ENCODE peak calls at places on chromosomes 7 and 10, in six cellular contexts. F is AG04450; U is GM10248; N is GM20000; L is fibroblast of lung; Q is CD4-positive, alpha-beta T cell. C is an unnamed sample.

GRCh38 chr10:113026679-113027078 is 76.6 kb downstream of the TCF7L2 start:
- DNase-seq in F (peak), U (no peak), N (no peak), L (peak), Q (no peak), C (peak)

GRCh38 chr7:78296036-78296435 is 497.5 kb downstream of the PHTF2 start:
- DNase-seq in F (no peak), U (no peak), N (no peak), L (peak), Q (no peak), C (no peak)

GRCh38 chr10:28332699-28333098 is 29.8 kb upstream of the MPP7 start:
- DNase-seq in F (no peak), U (no peak), N (no peak), L (no peak), Q (peak), C (no peak)

GRCh38 chr10:123257904-123258303 is 103.7 kb downstream of the BUB3 start:
- DNase-seq in F (no peak), U (no peak), N (no peak), L (no peak), Q (no peak), C (no peak)

GRCh38 chr10:124450010-124450782 is at the start of gene NKX1-2:
- DNase-seq in F (no peak), U (no peak), N (no peak), L (no peak), Q (no peak), C (no peak)

GRCh38 chr10:77513783-77514331 is 123.8 kb downstream of the KCNMA1 start:
- DNase-seq in F (peak), U (no peak), N (no peak), L (peak), Q (no peak), C (peak)

GRCh38 chr10:14397069-14397468 is 66.3 kb upstream of the FRMD4A start:
- DNase-seq in F (peak), U (no peak), N (no peak), L (peak), Q (no peak), C (peak)

GRCh38 chr7:78636727-78637126 is 816.7 kb downstream of the MAGI2 start:
- DNase-seq in F (no peak), U (no peak), N (no peak), L (peak), Q (no peak), C (no peak)

GRCh38 chr10:78991187-78991586 is 77.6 kb upstream of the ZMIZ1 start:
- DNase-seq in F (no peak), U (no peak), N (no peak), L (peak), Q (no peak), C (no peak)

GRCh38 chr10:6164271-6165095 is 38.2 kb upstream of the PFKFB3 start:
- DNase-seq in F (no peak), U (no peak), N (no peak), L (no peak), Q (no peak), C (no peak)

GRCh38 chr7:30308392-30308791 is 24.0 kb downstream of the ZNRF2 start:
- DNase-seq in F (no peak), U (no peak), N (no peak), L (no peak), Q (no peak), C (no peak)

GRCh38 chr10:121835376-121835775 is 92.5 kb downstream of the ATE1 start:
- DNase-seq in F (no peak), U (no peak), N (no peak), L (no peak), Q (no peak), C (no peak)

GRCh38 chr7:140625908-140626868 is 14.4 kb downstream of the DENND2A start:
- DNase-seq in F (peak), U (no peak), N (no peak), L (peak), Q (no peak), C (peak)

GRCh38 chr10:86480571-86480970 is 41.0 kb downstream of the WAPL start:
- DNase-seq in F (no peak), U (no peak), N (no peak), L (no peak), Q (no peak), C (no peak)

GRCh38 chr10:13219685-13220670 is 14.2 kb downstream of the UCMA start:
- DNase-seq in F (no peak), U (peak), N (peak), L (peak), Q (no peak), C (no peak)

GRCh38 chr10:86665218-86665607 is 3.1 kb upstream of the LDB3 start:
- DNase-seq in F (no peak), U (no peak), N (no peak), L (no peak), Q (no peak), C (no peak)

GRCh38 chr10:7153750-7154149 is 257.1 kb downstream of the SFMBT2 start:
- DNase-seq in F (no peak), U (no peak), N (no peak), L (peak), Q (no peak), C (no peak)

GRCh38 chr7:104767826-104768536 is 246.0 kb upstream of the KMT2E start:
- DNase-seq in F (no peak), U (no peak), N (no peak), L (no peak), Q (no peak), C (no peak)

GRCh38 chr10:78757542-78757941 is 311.2 kb upstream of the ZMIZ1 start:
- DNase-seq in F (peak), U (no peak), N (no peak), L (peak), Q (no peak), C (no peak)

GRCh38 chr7:77475181-77475580 is 59.0 kb upstream of the GSAP start:
- DNase-seq in F (no peak), U (no peak), N (no peak), L (no peak), Q (no peak), C (no peak)

GRCh38 chr7:66276363-66276762 is 71.2 kb downstream of the TPST1 start:
- DNase-seq in F (no peak), U (no peak), N (no peak), L (no peak), Q (no peak), C (no peak)

GRCh38 chr10:122850705-122851640 is 5.3 kb upstream of the CUZD1 start:
- DNase-seq in F (no peak), U (no peak), N (no peak), L (peak), Q (no peak), C (peak)

GRCh38 chr7:107687656-107688055 is 27.0 kb downstream of the SLC26A4 start:
- DNase-seq in F (no peak), U (no peak), N (no peak), L (peak), Q (no peak), C (no peak)

GRCh38 chr7:107680478-107680877 is 19.9 kb downstream of the SLC26A4 start:
- DNase-seq in F (no peak), U (no peak), N (no peak), L (no peak), Q (no peak), C (no peak)

GRCh38 chr7:107684287-107684686 is 23.7 kb downstream of the SLC26A4 start:
- DNase-seq in F (no peak), U (no peak), N (no peak), L (no peak), Q (no peak), C (no peak)

GRCh38 chr7:107686816-107687387 is 26.3 kb downstream of the SLC26A4 start:
- DNase-seq in F (no peak), U (no peak), N (no peak), L (no peak), Q (no peak), C (no peak)

DNA sequence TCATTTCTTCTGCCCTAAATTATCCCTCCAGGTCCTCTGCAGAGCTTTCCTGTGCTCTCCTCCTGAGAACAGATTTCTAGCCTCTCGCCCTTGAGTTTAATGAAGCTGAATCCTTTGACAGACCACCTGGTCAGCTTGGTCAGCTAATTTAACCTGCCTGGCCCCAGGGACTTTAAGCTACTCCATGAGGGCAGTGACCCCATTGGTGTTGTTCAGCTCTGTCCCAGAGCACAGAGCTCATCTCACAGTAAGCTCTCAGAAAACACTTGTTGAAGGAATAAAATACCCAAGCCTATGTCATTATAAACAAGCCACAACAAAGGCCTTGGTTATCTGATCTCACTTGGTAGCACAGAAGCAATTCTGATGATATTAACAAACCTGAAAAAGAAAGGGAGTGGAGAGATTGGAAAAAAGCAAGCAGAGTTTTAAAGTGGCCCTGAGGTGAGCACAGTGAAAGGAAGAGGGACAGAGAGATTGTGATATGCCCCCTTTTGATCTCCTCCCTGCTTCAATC is 24.4 kb downstream of the SLC26A4 start:
- DNase-seq in F (no peak), U (no peak), N (no peak), L (no peak), Q (no peak), C (no peak)
- TF ChIP-seq CTCF in F (no peak), U (no peak), N (no peak), L (no peak), Q (no peak), C (no peak)

GRCh38 chr10:83050815-83051214 is 1088.5 kb upstream of the GHITM start:
- DNase-seq in F (no peak), U (no peak), N (no peak), L (no peak), Q (no peak), C (no peak)
- TF ChIP-seq CTCF in F (no peak), U (no peak), N (no peak), L (no peak), Q (no peak), C (no peak)

DNA sequence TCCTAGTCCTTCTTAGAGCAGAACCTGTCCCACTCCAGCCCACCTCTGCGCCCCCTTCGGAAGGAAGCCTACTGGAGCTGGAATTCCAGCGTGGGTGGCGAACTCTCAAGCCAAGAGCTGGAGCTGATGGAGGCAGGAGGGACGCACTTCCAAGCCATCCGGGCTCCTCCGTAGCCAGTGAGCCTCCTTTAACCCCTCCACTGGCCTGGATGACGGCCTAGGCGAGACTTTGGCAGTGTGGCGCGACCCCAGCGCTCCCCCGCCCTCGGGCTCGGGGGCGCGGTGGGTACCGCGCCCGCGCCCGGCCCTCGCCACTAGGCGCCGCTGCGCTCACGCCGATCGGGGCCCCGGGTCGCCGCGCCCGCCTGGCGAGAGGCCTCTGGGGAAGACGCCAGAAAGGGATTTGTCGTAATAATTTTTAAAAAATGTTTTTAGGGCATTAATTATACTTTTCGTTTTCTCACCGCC is 5.1 kb upstream of the EMX2 start:
- DNase-seq in F (no peak), U (peak), N (peak), L (no peak), Q (peak), C (no peak)
- TF ChIP-seq CTCF in F (peak), U (peak), N (peak), L (peak), Q (no peak), C (peak)

DNA sequence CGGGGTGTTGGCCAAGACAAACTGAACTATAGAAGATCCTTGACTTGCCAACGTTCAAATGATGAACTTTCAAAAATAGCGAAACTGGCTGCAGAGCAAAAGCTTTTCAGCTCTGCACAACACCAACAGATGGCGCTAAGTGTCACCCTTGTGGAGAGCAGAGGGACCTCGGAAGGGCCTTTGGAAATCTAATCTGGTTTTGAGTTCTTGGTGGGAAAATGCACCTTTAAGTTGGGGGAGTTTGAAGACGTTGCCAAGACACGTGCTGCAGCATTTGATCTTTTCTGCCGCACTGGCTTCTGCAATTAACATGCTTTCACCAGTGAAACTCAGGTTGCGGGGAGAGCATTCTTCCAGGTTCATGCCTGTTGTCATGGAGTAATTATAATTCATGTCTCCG is 26.3 kb upstream of the WDR11 start:
- DNase-seq in F (no peak), U (peak), N (peak), L (peak), Q (no peak), C (peak)
- TF ChIP-seq CTCF in F (peak), U (peak), N (peak), L (no peak), Q (no peak), C (peak)

GRCh38 chr10:73044378-73045285 is 52.0 kb downstream of the P4HA1 start:
- DNase-seq in F (peak), U (no peak), N (no peak), L (peak), Q (no peak), C (peak)
- TF ChIP-seq CTCF in F (no peak), U (no peak), N (no peak), L (no peak), Q (no peak), C (no peak)